ENCODE peak calls at places on chromosomes 1 and 21, in ten cellular contexts. I is stimulated activated CD8-positive, alpha-beta memory T cell treated with anti-CD3 and anti-CD28 coated beads, Interleukin-12 subunit alpha, Interleukin-12 subunit beta, amount 100 ng/mL, for 1 hour; C is naive thymus-derived CD8-positive, alpha-beta T cell; V is RWPE1; E is left ventricle myocardium superior; B is erythroblast; A is fibroblast of mammary gland; M is endothelial cell; U is occipital lobe; G is body of pancreas. F is an unnamed sample.

GRCh38 chr1:185917646-185918045 is 183.5 kb downstream of the HMCN1 start:
- DNase-seq in I (no peak), C (no peak), V (peak), E (no peak), B (peak), A (peak), M (peak), U (no peak), G (no peak), F (peak)

GRCh38 chr1:86156571-86157455 is at the start of gene COL24A1:
- DNase-seq in I (no peak), C (no peak), V (peak), E (peak), B (peak), A (peak), M (peak), U (peak), G (peak), F (peak)

GRCh38 chr1:25653558-25653957 is 37.0 kb downstream of the MAN1C1 start:
- DNase-seq in I (no peak), C (no peak), V (no peak), E (no peak), B (no peak), A (no peak), M (no peak), U (no peak), G (no peak), F (no peak)

GRCh38 chr1:101379939-101380338 is 143.1 kb downstream of the S1PR1 start:
- DNase-seq in I (no peak), C (no peak), V (no peak), E (no peak), B (no peak), A (no peak), M (no peak), U (no peak), G (no peak), F (no peak)

GRCh38 chr1:64046243-64046642 is 157.2 kb upstream of the UBE2U start:
- DNase-seq in I (no peak), C (no peak), V (no peak), E (no peak), B (no peak), A (no peak), M (no peak), U (no peak), G (no peak), F (no peak)

GRCh38 chr21:22842875-22843274 is 1844.7 kb downstream of the NCAM2 start:
- DNase-seq in I (no peak), C (no peak), V (no peak), E (no peak), B (no peak), A (no peak), M (no peak), U (no peak), G (no peak), F (no peak)

GRCh38 chr21:41885341-41886024 is 6.3 kb upstream of the PRDM15 start:
- DNase-seq in I (no peak), C (no peak), V (no peak), E (no peak), B (no peak), A (no peak), M (no peak), U (no peak), G (peak), F (no peak)

GRCh38 chr1:92949937-92950817 is 11.1 kb downstream of the DIPK1A start:
- DNase-seq in I (no peak), C (no peak), V (peak), E (no peak), B (no peak), A (peak), M (no peak), U (no peak), G (no peak), F (peak)

GRCh38 chr1:184056921-184057496 is 5.5 kb downstream of the TSEN15 start:
- DNase-seq in I (no peak), C (no peak), V (peak), E (no peak), B (no peak), A (peak), M (no peak), U (no peak), G (no peak), F (peak)

GRCh38 chr1:52424757-52425265 is 20.4 kb downstream of the PRPF38A start:
- DNase-seq in I (no peak), C (no peak), V (no peak), E (no peak), B (no peak), A (no peak), M (no peak), U (no peak), G (no peak), F (peak)

GRCh38 chr1:96710708-96711477 is 10.7 kb upstream of the PTBP2 start:
- DNase-seq in I (no peak), C (no peak), V (no peak), E (no peak), B (no peak), A (peak), M (no peak), U (no peak), G (no peak), F (no peak)

GRCh38 chr1:197180252-197180878 is 33.9 kb upstream of the ASPM start:
- DNase-seq in I (no peak), C (no peak), V (peak), E (no peak), B (peak), A (peak), M (no peak), U (no peak), G (no peak), F (peak)

GRCh38 chr1:3581296-3581695 is 30.0 kb downstream of the MEGF6 start:
- DNase-seq in I (no peak), C (no peak), V (no peak), E (no peak), B (no peak), A (no peak), M (peak), U (no peak), G (no peak), F (peak)

GRCh38 chr1:29516063-29516820 is 279.9 kb downstream of the PTPRU start:
- DNase-seq in I (no peak), C (no peak), V (no peak), E (no peak), B (no peak), A (no peak), M (no peak), U (no peak), G (no peak), F (no peak)

GRCh38 chr1:38990401-38990745 is 703 bp upstream of the AKIRIN1 start:
- DNase-seq in I (no peak), C (no peak), V (peak), E (no peak), B (no peak), A (peak), M (no peak), U (no peak), G (no peak), F (peak)

GRCh38 chr1:41242645-41243171 is 602 bp upstream of the SCMH1 start:
- DNase-seq in I (no peak), C (no peak), V (no peak), E (no peak), B (no peak), A (no peak), M (no peak), U (no peak), G (no peak), F (no peak)

GRCh38 chr1:117672756-117673155 is 66.9 kb downstream of the TENT5C start:
- DNase-seq in I (no peak), C (no peak), V (no peak), E (peak), B (no peak), A (no peak), M (no peak), U (no peak), G (no peak), F (no peak)

GRCh38 chr1:116934586-116935207 is 25.0 kb downstream of the PTGFRN start:
- DNase-seq in I (no peak), C (no peak), V (no peak), E (no peak), B (peak), A (peak), M (no peak), U (no peak), G (no peak), F (peak)

GRCh38 chr1:219518168-219518905 is 94.6 kb downstream of the ZC3H11B start:
- DNase-seq in I (no peak), C (no peak), V (peak), E (no peak), B (no peak), A (peak), M (no peak), U (no peak), G (no peak), F (peak)

GRCh38 chr1:89557443-89557820 is 32.8 kb downstream of the LRRC8B start:
- DNase-seq in I (no peak), C (no peak), V (no peak), E (no peak), B (no peak), A (no peak), M (no peak), U (peak), G (no peak), F (no peak)